ENCODE peak calls at places on chromosomes 13 and 19, in eight cellular contexts. One of them, this sample, is unnamed.

GRCh38 chr19:7801020-7801570 is 28.9 kb upstream of the EVI5L start:
- DNase-seq in progenitor cell of endocrine pancreas: no peak
- DNase-seq in colonic mucosa: no peak
- DNase-seq in activated CD8-positive, alpha-beta T cell treated with anti-CD3 and anti-CD28 coated beads for 36 hours: no peak
- DNase-seq in lower leg skin: no peak
- DNase-seq in HFFc6: no peak
- DNase-seq in choroid plexus epithelial cell: no peak
- DNase-seq in hepatocyte: no peak
- DNase-seq in this sample: no peak

GRCh38 chr19:43576479-43576878 is 878 bp downstream of the PINLYP start:
- DNase-seq in progenitor cell of endocrine pancreas: no peak
- DNase-seq in colonic mucosa: no peak
- DNase-seq in activated CD8-positive, alpha-beta T cell treated with anti-CD3 and anti-CD28 coated beads for 36 hours: no peak
- DNase-seq in lower leg skin: no peak
- DNase-seq in HFFc6: no peak
- DNase-seq in choroid plexus epithelial cell: no peak
- DNase-seq in hepatocyte: no peak
- DNase-seq in this sample: no peak

GRCh38 chr13:43071824-43072223 is 48.4 kb downstream of the DNAJC15 start:
- DNase-seq in progenitor cell of endocrine pancreas: no peak
- DNase-seq in colonic mucosa: no peak
- DNase-seq in activated CD8-positive, alpha-beta T cell treated with anti-CD3 and anti-CD28 coated beads for 36 hours: no peak
- DNase-seq in lower leg skin: no peak
- DNase-seq in HFFc6: no peak
- DNase-seq in choroid plexus epithelial cell: no peak
- DNase-seq in hepatocyte: no peak
- DNase-seq in this sample: no peak

GRCh38 chr19:58248886-58249285 is 20.2 kb downstream of the ZNF544 start:
- DNase-seq in progenitor cell of endocrine pancreas: no peak
- DNase-seq in colonic mucosa: no peak
- DNase-seq in activated CD8-positive, alpha-beta T cell treated with anti-CD3 and anti-CD28 coated beads for 36 hours: peak; percentile 20
- DNase-seq in lower leg skin: no peak
- DNase-seq in HFFc6: no peak
- DNase-seq in choroid plexus epithelial cell: no peak
- DNase-seq in hepatocyte: no peak
- DNase-seq in this sample: no peak

GRCh38 chr19:6092329-6093286 is 17.7 kb downstream of the RFX2 start:
- DNase-seq in progenitor cell of endocrine pancreas: peak; percentile 59
- DNase-seq in colonic mucosa: peak; percentile 89
- DNase-seq in activated CD8-positive, alpha-beta T cell treated with anti-CD3 and anti-CD28 coated beads for 36 hours: no peak
- DNase-seq in lower leg skin: peak; percentile 89
- DNase-seq in HFFc6: peak; percentile 97
- DNase-seq in choroid plexus epithelial cell: peak; percentile 61
- DNase-seq in hepatocyte: peak; percentile 94
- DNase-seq in this sample: no peak

GRCh38 chr19:10206226-10206873 is 11.6 kb upstream of the DNMT1 start:
- DNase-seq in progenitor cell of endocrine pancreas: no peak
- DNase-seq in colonic mucosa: no peak
- DNase-seq in activated CD8-positive, alpha-beta T cell treated with anti-CD3 and anti-CD28 coated beads for 36 hours: no peak
- DNase-seq in lower leg skin: no peak
- DNase-seq in HFFc6: peak; percentile 33
- DNase-seq in choroid plexus epithelial cell: peak; percentile 64
- DNase-seq in hepatocyte: peak; percentile 49
- DNase-seq in this sample: no peak

GRCh38 chr19:7099597-7099921 is 30.1 kb downstream of the ZNF557 start:
- DNase-seq in progenitor cell of endocrine pancreas: peak; percentile 75
- DNase-seq in colonic mucosa: no peak
- DNase-seq in activated CD8-positive, alpha-beta T cell treated with anti-CD3 and anti-CD28 coated beads for 36 hours: no peak
- DNase-seq in lower leg skin: no peak
- DNase-seq in HFFc6: no peak
- DNase-seq in choroid plexus epithelial cell: no peak
- DNase-seq in hepatocyte: no peak
- DNase-seq in this sample: no peak

GRCh38 chr19:14028901-14029300 is 953 bp downstream of the RLN3 start:
- DNase-seq in progenitor cell of endocrine pancreas: no peak
- DNase-seq in colonic mucosa: no peak
- DNase-seq in activated CD8-positive, alpha-beta T cell treated with anti-CD3 and anti-CD28 coated beads for 36 hours: no peak
- DNase-seq in lower leg skin: no peak
- DNase-seq in HFFc6: no peak
- DNase-seq in choroid plexus epithelial cell: no peak
- DNase-seq in hepatocyte: no peak
- DNase-seq in this sample: no peak

GRCh38 chr13:37690361-37690760 is 91.8 kb upstream of the POSTN start:
- DNase-seq in progenitor cell of endocrine pancreas: no peak
- DNase-seq in colonic mucosa: no peak
- DNase-seq in activated CD8-positive, alpha-beta T cell treated with anti-CD3 and anti-CD28 coated beads for 36 hours: no peak
- DNase-seq in lower leg skin: no peak
- DNase-seq in HFFc6: no peak
- DNase-seq in choroid plexus epithelial cell: no peak
- DNase-seq in hepatocyte: no peak
- DNase-seq in this sample: no peak

GRCh38 chr19:16324064-16324383 is 602 bp upstream of the KLF2 start:
- DNase-seq in progenitor cell of endocrine pancreas: no peak
- DNase-seq in colonic mucosa: no peak
- DNase-seq in activated CD8-positive, alpha-beta T cell treated with anti-CD3 and anti-CD28 coated beads for 36 hours: no peak
- DNase-seq in lower leg skin: no peak
- DNase-seq in HFFc6: no peak
- DNase-seq in choroid plexus epithelial cell: no peak
- DNase-seq in hepatocyte: no peak
- DNase-seq in this sample: no peak

GRCh38 chr19:33124207-33125098 is 7.5 kb upstream of the WDR88 start:
- DNase-seq in progenitor cell of endocrine pancreas: no peak
- DNase-seq in colonic mucosa: no peak
- DNase-seq in activated CD8-positive, alpha-beta T cell treated with anti-CD3 and anti-CD28 coated beads for 36 hours: no peak
- DNase-seq in lower leg skin: no peak
- DNase-seq in HFFc6: no peak
- DNase-seq in choroid plexus epithelial cell: no peak
- DNase-seq in hepatocyte: no peak
- DNase-seq in this sample: no peak

GRCh38 chr19:34171539-34171876 is 796 bp upstream of the LSM14A start:
- DNase-seq in progenitor cell of endocrine pancreas: no peak
- DNase-seq in colonic mucosa: no peak
- DNase-seq in activated CD8-positive, alpha-beta T cell treated with anti-CD3 and anti-CD28 coated beads for 36 hours: peak; percentile 81
- DNase-seq in lower leg skin: no peak
- DNase-seq in HFFc6: peak; percentile 85
- DNase-seq in choroid plexus epithelial cell: peak; percentile 72
- DNase-seq in hepatocyte: no peak
- DNase-seq in this sample: peak; percentile 62

GRCh38 chr19:51318687-51319675 is 7.5 kb downstream of the IGLON5 start:
- DNase-seq in progenitor cell of endocrine pancreas: no peak
- DNase-seq in colonic mucosa: no peak
- DNase-seq in activated CD8-positive, alpha-beta T cell treated with anti-CD3 and anti-CD28 coated beads for 36 hours: no peak
- DNase-seq in lower leg skin: no peak
- DNase-seq in HFFc6: no peak
- DNase-seq in choroid plexus epithelial cell: no peak
- DNase-seq in hepatocyte: no peak
- DNase-seq in this sample: no peak

GRCh38 chr19:33501957-33502356 is 19.6 kb downstream of the PEPD start:
- DNase-seq in progenitor cell of endocrine pancreas: no peak
- DNase-seq in colonic mucosa: no peak
- DNase-seq in activated CD8-positive, alpha-beta T cell treated with anti-CD3 and anti-CD28 coated beads for 36 hours: no peak
- DNase-seq in lower leg skin: no peak
- DNase-seq in HFFc6: no peak
- DNase-seq in choroid plexus epithelial cell: no peak
- DNase-seq in hepatocyte: no peak
- DNase-seq in this sample: no peak

GRCh38 chr19:44757735-44758505 is 9.4 kb downstream of the BCL3 start:
- DNase-seq in progenitor cell of endocrine pancreas: peak; percentile 47
- DNase-seq in colonic mucosa: no peak
- DNase-seq in activated CD8-positive, alpha-beta T cell treated with anti-CD3 and anti-CD28 coated beads for 36 hours: no peak
- DNase-seq in lower leg skin: no peak
- DNase-seq in HFFc6: peak; percentile 60
- DNase-seq in choroid plexus epithelial cell: peak; percentile 75
- DNase-seq in hepatocyte: peak; percentile 67
- DNase-seq in this sample: no peak

GRCh38 chr19:5613466-5613865 is 9.1 kb downstream of the SAFB2 start:
- DNase-seq in progenitor cell of endocrine pancreas: no peak
- DNase-seq in colonic mucosa: no peak
- DNase-seq in activated CD8-positive, alpha-beta T cell treated with anti-CD3 and anti-CD28 coated beads for 36 hours: no peak
- DNase-seq in lower leg skin: no peak
- DNase-seq in HFFc6: no peak
- DNase-seq in choroid plexus epithelial cell: no peak
- DNase-seq in hepatocyte: no peak
- DNase-seq in this sample: no peak

GRCh38 chr13:70391678-70392077 is 283.4 kb upstream of the KLHL1 start:
- DNase-seq in progenitor cell of endocrine pancreas: no peak
- DNase-seq in colonic mucosa: peak; percentile 82
- DNase-seq in activated CD8-positive, alpha-beta T cell treated with anti-CD3 and anti-CD28 coated beads for 36 hours: no peak
- DNase-seq in lower leg skin: no peak
- DNase-seq in HFFc6: no peak
- DNase-seq in choroid plexus epithelial cell: no peak
- DNase-seq in hepatocyte: peak; percentile 51
- DNase-seq in this sample: no peak

GRCh38 chr13:54573186-54573585 is 1544.6 kb downstream of the OLFM4 start:
- DNase-seq in progenitor cell of endocrine pancreas: no peak
- DNase-seq in colonic mucosa: no peak
- DNase-seq in activated CD8-positive, alpha-beta T cell treated with anti-CD3 and anti-CD28 coated beads for 36 hours: no peak
- DNase-seq in lower leg skin: no peak
- DNase-seq in HFFc6: no peak
- DNase-seq in choroid plexus epithelial cell: no peak
- DNase-seq in hepatocyte: no peak
- DNase-seq in this sample: no peak

GRCh38 chr19:56705939-56706338 is 34.4 kb upstream of the ZNF835 start:
- DNase-seq in progenitor cell of endocrine pancreas: no peak
- DNase-seq in colonic mucosa: no peak
- DNase-seq in activated CD8-positive, alpha-beta T cell treated with anti-CD3 and anti-CD28 coated beads for 36 hours: no peak
- DNase-seq in lower leg skin: no peak
- DNase-seq in HFFc6: no peak
- DNase-seq in choroid plexus epithelial cell: no peak
- DNase-seq in hepatocyte: no peak
- DNase-seq in this sample: no peak

GRCh38 chr19:38712161-38712748 is 32.0 kb downstream of the CAPN12 start:
- DNase-seq in progenitor cell of endocrine pancreas: no peak
- DNase-seq in colonic mucosa: no peak
- DNase-seq in activated CD8-positive, alpha-beta T cell treated with anti-CD3 and anti-CD28 coated beads for 36 hours: no peak
- DNase-seq in lower leg skin: no peak
- DNase-seq in HFFc6: no peak
- DNase-seq in choroid plexus epithelial cell: no peak
- DNase-seq in hepatocyte: no peak
- DNase-seq in this sample: no peak

GRCh38 chr19:38713227-38713649 is 31.0 kb downstream of the CAPN12 start:
- DNase-seq in progenitor cell of endocrine pancreas: no peak
- DNase-seq in colonic mucosa: peak; percentile 52
- DNase-seq in activated CD8-positive, alpha-beta T cell treated with anti-CD3 and anti-CD28 coated beads for 36 hours: no peak
- DNase-seq in lower leg skin: no peak
- DNase-seq in HFFc6: no peak
- DNase-seq in choroid plexus epithelial cell: peak; percentile 60
- DNase-seq in hepatocyte: no peak
- DNase-seq in this sample: no peak

GRCh38 chr19:38710928-38711725 is 33.1 kb downstream of the CAPN12 start:
- DNase-seq in progenitor cell of endocrine pancreas: no peak
- DNase-seq in colonic mucosa: no peak
- DNase-seq in activated CD8-positive, alpha-beta T cell treated with anti-CD3 and anti-CD28 coated beads for 36 hours: no peak
- DNase-seq in lower leg skin: no peak
- DNase-seq in HFFc6: no peak
- DNase-seq in choroid plexus epithelial cell: no peak
- DNase-seq in hepatocyte: no peak
- DNase-seq in this sample: no peak

GRCh38 chr19:38710416-38710702 is 33.9 kb downstream of the CAPN12 start:
- DNase-seq in progenitor cell of endocrine pancreas: no peak
- DNase-seq in colonic mucosa: no peak
- DNase-seq in activated CD8-positive, alpha-beta T cell treated with anti-CD3 and anti-CD28 coated beads for 36 hours: no peak
- DNase-seq in lower leg skin: no peak
- DNase-seq in HFFc6: no peak
- DNase-seq in choroid plexus epithelial cell: no peak
- DNase-seq in hepatocyte: no peak
- DNase-seq in this sample: no peak

DNA sequence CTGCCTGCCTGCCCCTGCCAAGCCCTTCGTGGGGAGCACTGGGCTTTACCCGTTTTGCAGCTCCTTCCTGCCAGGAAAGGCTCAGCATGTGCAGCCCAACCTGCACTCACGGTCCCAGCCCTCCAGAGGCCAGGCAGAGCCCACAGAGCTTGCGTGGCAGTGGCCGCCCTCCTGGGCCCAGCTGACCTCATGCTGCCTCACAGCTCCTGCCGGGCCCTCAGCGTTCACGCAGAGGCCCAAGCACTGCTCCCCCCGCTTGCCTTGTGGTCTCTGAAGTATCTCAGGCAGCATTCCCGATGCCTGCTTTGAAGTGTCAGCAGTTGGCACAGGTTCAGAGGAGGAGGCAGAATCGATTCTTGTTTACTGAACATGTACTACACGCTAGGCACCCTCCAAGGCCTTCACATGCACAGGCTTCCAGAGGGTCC is 32.5 kb downstream of the CAPN12 start:
- DNase-seq in progenitor cell of endocrine pancreas: no peak
- DNase-seq in colonic mucosa: no peak
- DNase-seq in activated CD8-positive, alpha-beta T cell treated with anti-CD3 and anti-CD28 coated beads for 36 hours: no peak
- DNase-seq in lower leg skin: no peak
- DNase-seq in HFFc6: peak; percentile 92
- DNase-seq in choroid plexus epithelial cell: peak; percentile 96
- DNase-seq in hepatocyte: no peak
- DNase-seq in this sample: no peak
- TF ChIP-seq CTCF in progenitor cell of endocrine pancreas: no peak
- TF ChIP-seq CTCF in colonic mucosa: no peak
- TF ChIP-seq CTCF in activated CD8-positive, alpha-beta T cell treated with anti-CD3 and anti-CD28 coated beads for 36 hours: no peak
- TF ChIP-seq CTCF in lower leg skin: no peak
- TF ChIP-seq CTCF in HFFc6: peak; percentile 20
- TF ChIP-seq CTCF in choroid plexus epithelial cell: peak; percentile 33
- TF ChIP-seq CTCF in hepatocyte: no peak
- TF ChIP-seq CTCF in this sample: no peak

DNA sequence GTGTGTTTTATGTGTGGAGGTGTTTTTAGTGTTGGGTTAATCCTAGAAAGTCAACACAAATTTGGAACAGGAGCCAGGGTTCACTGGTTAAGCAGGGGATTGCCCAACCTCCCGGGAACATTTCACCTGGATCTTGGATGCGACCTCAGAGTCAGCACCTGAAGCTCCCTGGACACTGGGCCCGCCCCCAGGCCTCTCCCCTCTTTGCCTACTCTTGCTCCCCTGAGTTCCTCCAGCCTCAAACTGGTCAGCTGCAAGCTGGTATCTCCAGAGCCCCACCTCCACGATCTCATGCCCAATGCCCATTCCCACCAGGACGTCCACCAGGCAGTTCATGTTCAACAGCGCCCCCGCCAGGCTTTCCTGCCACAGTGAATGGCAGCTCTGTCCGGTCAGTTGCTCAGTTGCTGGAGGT is 9.7 kb downstream of the HSD17B14 start:
- DNase-seq in progenitor cell of endocrine pancreas: no peak
- DNase-seq in colonic mucosa: peak; percentile 50
- DNase-seq in activated CD8-positive, alpha-beta T cell treated with anti-CD3 and anti-CD28 coated beads for 36 hours: no peak
- DNase-seq in lower leg skin: no peak
- DNase-seq in HFFc6: no peak
- DNase-seq in choroid plexus epithelial cell: no peak
- DNase-seq in hepatocyte: no peak
- DNase-seq in this sample: no peak
- TF ChIP-seq CTCF in progenitor cell of endocrine pancreas: no peak
- TF ChIP-seq CTCF in colonic mucosa: no peak
- TF ChIP-seq CTCF in activated CD8-positive, alpha-beta T cell treated with anti-CD3 and anti-CD28 coated beads for 36 hours: no peak
- TF ChIP-seq CTCF in lower leg skin: no peak
- TF ChIP-seq CTCF in HFFc6: peak; percentile 45
- TF ChIP-seq CTCF in choroid plexus epithelial cell: peak; percentile 32
- TF ChIP-seq CTCF in hepatocyte: peak; percentile 21
- TF ChIP-seq CTCF in this sample: no peak

GRCh38 chr13:110683203-110683883 is 22.6 kb downstream of the CARS2 start:
- DNase-seq in progenitor cell of endocrine pancreas: no peak
- DNase-seq in colonic mucosa: no peak
- DNase-seq in activated CD8-positive, alpha-beta T cell treated with anti-CD3 and anti-CD28 coated beads for 36 hours: no peak
- DNase-seq in lower leg skin: no peak
- DNase-seq in HFFc6: peak; percentile 23
- DNase-seq in choroid plexus epithelial cell: peak; percentile 65
- DNase-seq in hepatocyte: no peak
- DNase-seq in this sample: no peak
- TF ChIP-seq CTCF in progenitor cell of endocrine pancreas: peak; percentile 36
- TF ChIP-seq CTCF in colonic mucosa: peak; percentile 64
- TF ChIP-seq CTCF in activated CD8-positive, alpha-beta T cell treated with anti-CD3 and anti-CD28 coated beads for 36 hours: peak; percentile 13
- TF ChIP-seq CTCF in lower leg skin: no peak
- TF ChIP-seq CTCF in HFFc6: peak; percentile 79
- TF ChIP-seq CTCF in choroid plexus epithelial cell: peak; percentile 73
- TF ChIP-seq CTCF in hepatocyte: peak; percentile 33
- TF ChIP-seq CTCF in this sample: no peak

GRCh38 chr19:31548941-31549340 is 199.7 kb upstream of the TSHZ3 start:
- DNase-seq in progenitor cell of endocrine pancreas: no peak
- DNase-seq in colonic mucosa: no peak
- DNase-seq in activated CD8-positive, alpha-beta T cell treated with anti-CD3 and anti-CD28 coated beads for 36 hours: no peak
- DNase-seq in lower leg skin: no peak
- DNase-seq in HFFc6: peak; percentile 4
- DNase-seq in choroid plexus epithelial cell: peak; percentile 69
- DNase-seq in hepatocyte: peak; percentile 38
- DNase-seq in this sample: no peak
- TF ChIP-seq CTCF in progenitor cell of endocrine pancreas: peak; percentile 56
- TF ChIP-seq CTCF in colonic mucosa: peak; percentile 20
- TF ChIP-seq CTCF in activated CD8-positive, alpha-beta T cell treated with anti-CD3 and anti-CD28 coated beads for 36 hours: no peak
- TF ChIP-seq CTCF in lower leg skin: no peak
- TF ChIP-seq CTCF in HFFc6: peak; percentile 85
- TF ChIP-seq CTCF in choroid plexus epithelial cell: peak; percentile 87
- TF ChIP-seq CTCF in hepatocyte: peak; percentile 44
- TF ChIP-seq CTCF in this sample: no peak